ENCODE peak calls at places on chromosomes 11 and 22, in six cellular contexts. M is brain microvascular endothelial cell, A is HFFc6, X is ovary, B is MCF 10A, H is tibial artery. D is an unnamed sample.

GRCh38 chr11:8758619-8759169 is 76.1 kb downstream of the RPL27A start:
- DNase-seq in X (no peak), B (no peak), M (no peak), H (no peak), A (no peak), D (no peak)

GRCh38 chr11:7655253-7656217 is 17.8 kb downstream of the CYB5R2 start:
- DNase-seq in B (no peak), A (no peak), H (no peak), M (no peak), X (no peak), D (no peak)

GRCh38 chr11:115454525-115454924 is 49.7 kb downstream of the CADM1 start:
- DNase-seq in X (no peak), B (no peak), M (no peak), H (no peak), A (no peak), D (no peak)

GRCh38 chr11:1077417-1078119 is 2.9 kb downstream of the MUC2 start:
- DNase-seq in B (no peak), M (no peak), H (no peak), A (no peak), X (no peak), D (peak)

GRCh38 chr11:103988595-103988969 is 47.9 kb upstream of the DDI1 start:
- DNase-seq in M (peak), A (peak), B (peak), X (no peak), H (no peak), D (no peak)

GRCh38 chr22:29225422-29226090 is 19.9 kb downstream of the EMID1 start:
- DNase-seq in X (peak), M (no peak), B (peak), H (peak), A (no peak), D (no peak)

GRCh38 chr11:59678813-59679165 is 10.0 kb upstream of the PATL1 start:
- DNase-seq in H (no peak), X (no peak), M (no peak), B (no peak), A (no peak), D (no peak)

GRCh38 chr11:65549088-65549487 is 9.1 kb downstream of the LTBP3 start:
- DNase-seq in B (no peak), X (no peak), A (no peak), M (no peak), H (no peak), D (no peak)

GRCh38 chr11:104075716-104076115 is 39.3 kb downstream of the DDI1 start:
- DNase-seq in A (no peak), H (no peak), B (no peak), X (no peak), M (no peak), D (no peak)

GRCh38 chr22:17985606-17986005 is 38.8 kb downstream of the MICAL3 start:
- DNase-seq in M (no peak), A (no peak), B (no peak), X (no peak), H (no peak), D (no peak)

GRCh38 chr22:46381142-46381541 is 45.6 kb downstream of the TRMU start:
- DNase-seq in M (no peak), X (no peak), B (peak), H (no peak), A (no peak), D (no peak)

GRCh38 chr11:75896843-75897419 is 81.9 kb downstream of the UVRAG start:
- DNase-seq in B (peak), X (no peak), H (no peak), A (peak), M (no peak), D (no peak)

GRCh38 chr11:17581732-17582053 is 34.6 kb downstream of the OTOG start:
- DNase-seq in H (no peak), M (no peak), X (no peak), A (no peak), B (no peak), D (no peak)

GRCh38 chr11:29120329-29120695 is 896.5 kb downstream of the KCNA4 start:
- DNase-seq in A (peak), B (no peak), M (no peak), X (no peak), H (no peak), D (no peak)

GRCh38 chr11:66368484-66368883 is 3.1 kb downstream of the SLC29A2 start:
- DNase-seq in A (no peak), X (no peak), H (no peak), M (no peak), B (no peak), D (no peak)

GRCh38 chr11:5336331-5336730 is 7.0 kb downstream of the OR51B5 start:
- DNase-seq in A (peak), H (no peak), M (peak), X (no peak), B (no peak), D (no peak)

GRCh38 chr22:21009638-21010425 is 5.1 kb upstream of the P2RX6 start:
- DNase-seq in A (peak), X (no peak), M (peak), H (no peak), B (peak), D (no peak)

GRCh38 chr11:441043-441417 is 781 bp downstream of the ANO9 start:
- DNase-seq in M (no peak), H (no peak), A (no peak), B (no peak), X (no peak), D (peak)

GRCh38 chr11:120184946-120185677 is 25.7 kb upstream of the OAF start:
- DNase-seq in A (peak), X (peak), H (peak), M (no peak), B (no peak), D (no peak)

GRCh38 chr22:26689553-26690301 is 32.3 kb downstream of the MIAT start:
- DNase-seq in M (no peak), A (no peak), H (no peak), B (no peak), X (no peak), D (no peak)

GRCh38 chr11:22558638-22559037 is 67.0 kb downstream of the FANCF start:
- DNase-seq in H (no peak), B (no peak), X (no peak), M (peak), A (no peak), D (no peak)

GRCh38 chr11:128894685-128895084 is 3.5 kb downstream of the KCNJ5 start:
- DNase-seq in X (peak), M (no peak), A (no peak), B (no peak), H (no peak), D (no peak)

GRCh38 chr11:79206951-79207350 is 233.9 kb downstream of the TENM4 start:
- DNase-seq in H (no peak), X (no peak), B (no peak), M (no peak), A (no peak), D (no peak)

GRCh38 chr22:49413551-49413950 is 414.1 kb downstream of the BRD1 start:
- DNase-seq in A (no peak), H (no peak), B (no peak), X (no peak), M (no peak), D (no peak)

GRCh38 chr22:36243996-36244395 is 4.7 kb upstream of the APOL2 start:
- DNase-seq in M (no peak), H (no peak), A (no peak), X (no peak), B (no peak), D (peak)

GRCh38 chr11:13972033-13972910 is 9.7 kb downstream of the SPON1 start:
- DNase-seq in H (no peak), A (no peak), M (no peak), X (peak), B (no peak), D (no peak)

GRCh38 chr22:32331918-32332725 is 25.5 kb upstream of the RFPL3 start:
- DNase-seq in B (no peak), X (no peak), H (no peak), A (no peak), M (no peak), D (no peak)

GRCh38 chr11:114087028-114087427 is 27.5 kb downstream of the ZBTB16 start:
- DNase-seq in B (no peak), X (no peak), M (no peak), H (no peak), A (no peak), D (no peak)

DNA sequence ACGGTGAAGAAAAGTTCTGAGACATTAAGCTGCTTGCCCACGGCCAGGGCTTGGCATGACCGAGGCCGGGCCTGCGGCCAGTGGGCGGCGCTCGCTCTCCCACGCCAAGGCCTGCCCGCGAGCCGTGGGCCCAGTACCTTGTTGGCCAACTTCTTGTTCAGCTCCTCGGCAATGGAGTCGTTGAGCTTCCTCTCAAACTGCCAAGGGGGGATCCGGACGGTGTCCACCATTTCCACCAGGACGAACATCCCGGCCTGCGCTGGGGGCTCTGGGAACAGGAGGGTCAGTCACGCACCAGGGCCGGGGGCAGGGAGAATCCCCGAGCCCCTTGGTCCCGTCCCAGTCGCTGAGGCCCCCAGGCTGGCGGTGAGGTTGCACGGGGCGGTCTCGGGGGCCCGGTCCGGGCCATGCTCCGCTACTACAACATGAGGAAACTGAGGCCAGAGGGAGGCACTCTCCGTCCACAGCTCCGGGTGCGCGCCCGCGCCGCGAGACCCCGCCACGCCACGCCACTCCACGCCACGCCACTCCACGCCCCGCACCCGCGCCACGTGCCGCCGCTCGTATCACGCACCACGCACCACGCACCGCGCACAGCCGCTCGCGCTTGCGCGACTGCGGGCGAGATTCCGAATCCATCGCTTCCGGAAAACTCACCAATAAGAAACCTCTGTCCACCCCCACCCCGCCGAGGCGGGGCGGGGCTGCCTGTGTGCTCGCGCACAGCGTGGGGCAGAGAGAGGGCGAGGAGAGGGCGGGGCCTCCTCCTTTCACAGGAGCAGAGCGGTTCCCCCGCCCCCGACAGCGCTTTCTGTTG is at the start of gene POLR3H:
- DNase-seq in M (peak), B (peak), A (peak), X (peak), H (peak), D (peak)
- TF ChIP-seq CTCF in M (peak), B (peak), A (peak), X (peak), H (peak), D (peak)

DNA sequence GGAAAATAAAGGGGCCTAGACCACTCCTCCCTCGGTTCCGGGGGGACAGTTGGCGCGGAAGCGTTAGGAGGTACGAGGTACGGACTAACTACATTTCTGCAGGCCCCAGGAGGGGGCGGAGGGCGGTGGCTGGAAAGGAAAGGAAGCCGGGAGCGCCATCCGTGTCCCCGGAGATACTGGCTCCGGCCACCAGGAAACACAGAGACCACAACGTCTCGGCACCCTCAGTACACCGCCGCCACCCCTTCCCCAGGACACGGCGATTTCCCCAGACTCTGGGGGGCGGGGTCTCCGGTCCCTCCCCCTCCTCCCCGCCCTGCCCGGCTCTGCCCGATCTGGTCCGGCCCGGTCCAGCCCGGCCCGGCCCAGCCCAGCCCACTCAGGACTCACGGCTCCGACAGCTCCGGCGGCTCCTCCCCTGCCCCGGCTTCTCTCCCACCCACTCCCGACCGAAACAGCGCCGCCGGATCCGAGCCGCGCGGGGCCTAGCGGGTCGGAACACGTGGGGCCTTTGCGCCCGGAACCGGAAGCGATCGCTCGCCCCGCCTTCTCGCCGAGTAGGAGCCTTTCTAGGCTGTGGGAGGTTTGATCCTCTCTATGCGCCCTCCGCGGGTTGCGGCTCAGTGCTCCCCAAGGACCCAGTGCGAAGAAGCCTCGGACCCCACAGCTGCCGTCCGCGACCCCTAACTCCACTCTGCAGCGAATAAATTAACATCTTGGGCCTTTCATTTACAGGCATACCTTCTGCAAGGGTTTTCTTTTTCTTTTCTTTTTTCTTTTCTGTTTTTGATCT is at the start of gene ZNF202:
- DNase-seq in H (peak), B (peak), X (peak), A (peak), M (peak), D (peak)
- TF ChIP-seq CTCF in H (no peak), B (no peak), X (no peak), A (peak), M (peak), D (peak)

GRCh38 chr11:84719935-84720577 is 907.1 kb downstream of the DLG2 start:
- DNase-seq in B (no peak), A (no peak), X (no peak), H (no peak), M (no peak), D (no peak)

GRCh38 chr11:84721561-84721961 is 905.6 kb downstream of the DLG2 start:
- DNase-seq in M (no peak), B (no peak), X (no peak), A (no peak), H (no peak), D (no peak)

GRCh38 chr11:84720706-84721402 is 906.3 kb downstream of the DLG2 start:
- DNase-seq in B (no peak), M (no peak), X (peak), H (peak), A (no peak), D (no peak)

DNA sequence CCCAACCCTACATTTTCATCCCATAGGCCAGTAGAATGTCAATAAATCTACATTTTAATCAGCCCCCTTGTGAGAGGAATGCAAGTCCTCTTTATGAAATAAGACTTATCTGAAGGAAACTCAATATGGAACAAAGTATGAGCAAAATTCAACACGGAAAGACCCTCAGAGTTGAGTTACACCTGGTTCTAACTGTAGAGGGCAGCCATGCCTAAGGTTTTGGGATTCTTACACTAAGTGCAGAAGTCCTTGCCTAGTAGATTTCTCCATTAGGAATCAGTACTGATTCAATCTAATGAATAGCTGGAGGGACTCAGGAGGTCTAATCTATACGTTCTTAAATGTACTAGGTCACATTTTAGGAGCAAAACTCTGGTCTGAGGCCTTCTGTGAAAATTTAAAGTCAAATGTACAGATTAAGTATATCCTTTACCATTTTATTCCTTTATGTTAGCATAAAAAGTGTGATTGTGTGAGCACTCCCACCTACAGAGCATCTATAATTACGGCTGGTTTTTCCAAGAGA is 904.5 kb downstream of the DLG2 start:
- DNase-seq in A (no peak), H (no peak), X (no peak), B (no peak), M (no peak), D (no peak)
- TF ChIP-seq CTCF in A (no peak), H (no peak), X (no peak), B (no peak), M (no peak), D (no peak)

DNA sequence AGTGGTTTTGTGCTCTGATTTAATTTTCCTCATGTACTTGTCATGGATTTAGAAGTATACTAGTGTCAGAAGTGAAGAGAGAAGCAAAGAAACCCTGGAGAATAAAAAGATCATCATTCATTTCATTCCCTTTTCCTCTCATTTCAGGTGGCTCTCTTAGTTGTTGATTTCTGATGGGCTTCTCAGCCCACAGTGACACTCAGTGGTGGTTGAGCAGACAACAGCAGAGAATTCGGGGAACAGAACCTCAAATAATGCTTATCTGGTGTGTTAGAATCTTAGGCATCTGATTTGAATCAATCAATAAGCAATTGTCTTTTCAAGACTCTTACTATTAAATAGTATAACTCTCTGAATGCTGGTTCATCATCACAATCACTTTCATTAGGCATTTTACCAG is 1289.4 kb downstream of the FAM181B start:
- DNase-seq in M (no peak), B (peak), A (no peak), H (no peak), X (no peak), D (no peak)
- TF ChIP-seq CTCF in M (no peak), B (no peak), A (no peak), H (no peak), X (no peak), D (no peak)

GRCh38 chr11:129968611-129969419 is 33.8 kb downstream of the PRDM10 start:
- DNase-seq in A (no peak), X (no peak), H (no peak), M (no peak), B (no peak), D (no peak)
- TF ChIP-seq CTCF in A (no peak), X (no peak), H (no peak), M (no peak), B (no peak), D (no peak)

GRCh38 chr11:130783322-130783721 is 133.0 kb downstream of the SNX19 start:
- DNase-seq in H (no peak), A (no peak), X (no peak), M (no peak), B (no peak), D (no peak)

GRCh38 chr11:130780437-130780836 is 135.8 kb downstream of the SNX19 start:
- DNase-seq in M (no peak), B (no peak), A (no peak), X (no peak), H (no peak), D (no peak)

GRCh38 chr11:130779943-130780342 is 136.3 kb downstream of the SNX19 start:
- DNase-seq in X (no peak), M (no peak), B (no peak), H (no peak), A (no peak), D (no peak)

GRCh38 chr11:130781906-130782305 is 134.4 kb downstream of the SNX19 start:
- DNase-seq in A (peak), X (no peak), B (peak), M (peak), H (no peak), D (no peak)

DNA sequence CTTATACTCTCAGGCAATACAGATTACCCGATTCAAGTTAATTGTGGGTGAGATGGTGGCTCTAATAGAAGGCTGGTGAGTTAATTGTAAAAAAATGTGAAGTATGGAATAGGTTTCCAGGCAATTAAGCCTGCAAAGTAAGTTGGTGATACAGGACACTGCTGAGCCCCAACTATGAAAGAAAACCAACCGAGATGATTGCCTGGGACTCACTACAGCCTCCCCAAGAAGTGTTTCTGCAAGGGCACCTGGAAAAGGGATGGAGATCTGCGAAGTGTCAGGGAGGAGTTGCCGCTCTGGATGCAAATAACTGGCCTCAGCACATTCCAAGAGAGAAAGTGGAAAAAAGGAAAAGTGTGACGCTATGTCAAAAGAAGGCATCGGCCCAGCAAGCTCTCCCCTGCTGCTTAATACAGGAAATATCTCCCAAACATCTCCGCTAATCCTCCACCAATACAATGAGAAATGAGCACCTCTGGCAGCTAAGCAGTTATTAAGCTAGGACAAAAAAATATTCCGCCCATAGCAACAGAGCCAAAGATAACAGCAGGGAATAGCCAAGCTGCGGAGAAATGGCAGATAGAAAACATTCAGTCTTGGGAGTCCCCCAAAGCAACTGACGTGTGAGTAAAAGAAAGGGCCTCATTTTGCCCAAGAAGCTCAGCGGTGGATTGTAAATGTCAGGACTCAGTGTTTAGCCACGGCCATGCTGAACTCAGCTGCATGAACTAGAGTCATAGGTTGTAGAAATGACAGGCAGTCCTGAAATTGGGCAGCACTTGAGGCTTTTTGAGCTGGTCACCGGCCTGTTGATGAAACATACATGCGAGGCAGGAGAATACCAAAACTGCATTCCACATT is 133.7 kb downstream of the SNX19 start:
- DNase-seq in X (no peak), H (peak), M (peak), B (no peak), A (peak), D (no peak)
- TF ChIP-seq CTCF in X (no peak), H (no peak), M (no peak), B (no peak), A (no peak), D (no peak)

GRCh38 chr22:28030442-28030841 is 111.4 kb upstream of the PITPNB start:
- DNase-seq in A (no peak), M (no peak), X (no peak), B (no peak), H (no peak), D (no peak)
- TF ChIP-seq CTCF in A (no peak), M (no peak), X (no peak), B (no peak), H (no peak), D (no peak)

GRCh38 chr11:63904743-63905142 is 12.2 kb downstream of the RCOR2 start:
- DNase-seq in X (no peak), B (no peak), M (no peak), H (no peak), A (no peak), D (no peak)

GRCh38 chr11:63903884-63904283 is 13.1 kb downstream of the RCOR2 start:
- DNase-seq in M (no peak), H (no peak), X (no peak), A (no peak), B (no peak), D (no peak)

GRCh38 chr11:63905179-63905578 is 11.8 kb downstream of the RCOR2 start:
- DNase-seq in B (no peak), A (no peak), M (no peak), X (no peak), H (peak), D (no peak)

GRCh38 chr11:63897459-63898156 is 19.4 kb downstream of the RCOR2 start:
- DNase-seq in B (no peak), X (no peak), H (no peak), M (no peak), A (no peak), D (no peak)

GRCh38 chr11:63901660-63902059 is 15.3 kb downstream of the RCOR2 start:
- DNase-seq in H (no peak), X (no peak), M (no peak), A (no peak), B (peak), D (no peak)
- TF ChIP-seq CTCF in H (no peak), X (no peak), M (peak), A (peak), B (peak), D (no peak)

D was measured in CD14-positive monocyte.